ENCODE peak calls at places on chromosomes 1 and 21, in seven cellular contexts. A is fibroblast of lung, L is fibroblast of pulmonary artery, B is endothelial cell, K is lower lobe of right lung, T is foreskin fibroblast, H is body of pancreas. J is an unnamed sample.

GRCh38 chr21:28832715-28833061 is 160.0 kb downstream of the LTN1 start:
- DNase-seq in A (no peak), L (no peak), B (no peak), K (no peak), T (no peak), H (no peak), J (no peak)

GRCh38 chr1:3685229-3685628 is 32.9 kb downstream of the TP73 start:
- DNase-seq in A (no peak), L (no peak), B (no peak), K (no peak), T (no peak), H (no peak), J (no peak)

GRCh38 chr1:219090618-219091017 is 83.1 kb upstream of the LYPLAL1 start:
- DNase-seq in A (no peak), L (no peak), B (no peak), K (no peak), T (no peak), H (no peak), J (no peak)

GRCh38 chr1:18965206-18966173 is 9.0 kb upstream of the IFFO2 start:
- DNase-seq in A (peak; percentile 80), L (peak; percentile 63), B (no peak), K (no peak), T (no peak), H (no peak), J (no peak)

GRCh38 chr1:167158813-167159275 is 61.8 kb upstream of the POU2F1 start:
- DNase-seq in A (no peak), L (no peak), B (no peak), K (no peak), T (no peak), H (no peak), J (no peak)

GRCh38 chr1:227437495-227438008 is 119.3 kb upstream of the CDC42BPA start:
- DNase-seq in A (peak; percentile 57), L (peak; percentile 84), B (no peak), K (no peak), T (peak; percentile 37), H (peak; percentile 20), J (no peak)

GRCh38 chr21:27057997-27058396 is 91.1 kb upstream of the ADAMTS5 start:
- DNase-seq in A (no peak), L (no peak), B (no peak), K (no peak), T (no peak), H (no peak), J (no peak)

GRCh38 chr1:234538062-234538731 is 59.2 kb upstream of the TARBP1 start:
- DNase-seq in A (no peak), L (no peak), B (no peak), K (no peak), T (no peak), H (peak; percentile 63), J (no peak)

GRCh38 chr1:41666991-41667631 is 182.6 kb upstream of the EDN2 start:
- DNase-seq in A (peak; percentile 45), L (no peak), B (no peak), K (no peak), T (no peak), H (peak; percentile 76), J (no peak)

GRCh38 chr1:153633161-153633746 is 612 bp upstream of the CHTOP start:
- DNase-seq in A (no peak), L (no peak), B (no peak), K (peak; percentile 67), T (no peak), H (no peak), J (no peak)

GRCh38 chr1:217506878-217507277 is 124.0 kb downstream of the GPATCH2 start:
- DNase-seq in A (peak; percentile 38), L (no peak), B (no peak), K (no peak), T (peak; percentile 7), H (no peak), J (no peak)

GRCh38 chr1:119081267-119081666 is 59.2 kb downstream of the WARS2 start:
- DNase-seq in A (peak; percentile 92), L (peak; percentile 48), B (no peak), K (no peak), T (no peak), H (no peak), J (no peak)

GRCh38 chr1:200479816-200480215 is 70.0 kb upstream of the ZNF281 start:
- DNase-seq in A (no peak), L (no peak), B (no peak), K (no peak), T (no peak), H (no peak), J (no peak)

GRCh38 chr1:23722652-23723051 is 20.6 kb upstream of the ELOA start:
- DNase-seq in A (no peak), L (no peak), B (no peak), K (no peak), T (no peak), H (no peak), J (no peak)

GRCh38 chr1:244730934-244731434 is 78.1 kb downstream of the DESI2 start:
- DNase-seq in A (no peak), L (no peak), B (no peak), K (no peak), T (no peak), H (no peak), J (no peak)

GRCh38 chr1:167439301-167439988 is 78.9 kb downstream of the CD247 start:
- DNase-seq in A (peak; percentile 34), L (peak; percentile 48), B (peak; percentile 53), K (no peak), T (peak; percentile 32), H (peak; percentile 37), J (no peak)

GRCh38 chr1:221439008-221439733 is 302.7 kb downstream of the DUSP10 start:
- DNase-seq in A (peak; percentile 92), L (peak; percentile 72), B (no peak), K (no peak), T (peak; percentile 88), H (no peak), J (no peak)

GRCh38 chr1:191348328-191348727 is 809.9 kb upstream of the RGS18 start:
- DNase-seq in A (no peak), L (no peak), B (no peak), K (no peak), T (no peak), H (no peak), J (no peak)

GRCh38 chr1:232127190-232127589 is 500.6 kb downstream of the DISC1 start:
- DNase-seq in A (peak; percentile 89), L (peak; percentile 70), B (no peak), K (no peak), T (peak; percentile 80), H (no peak), J (no peak)

GRCh38 chr1:77040817-77041216 is 173.5 kb downstream of the ST6GALNAC5 start:
- DNase-seq in A (no peak), L (no peak), B (no peak), K (no peak), T (no peak), H (no peak), J (no peak)

GRCh38 chr1:183125279-183125999 is 60.6 kb upstream of the LAMC2 start:
- DNase-seq in A (no peak), L (no peak), B (no peak), K (no peak), T (no peak), H (no peak), J (no peak)

GRCh38 chr1:110477445-110477957 is 26.6 kb downstream of the PROK1 start:
- DNase-seq in A (no peak), L (no peak), B (no peak), K (no peak), T (no peak), H (peak; percentile 9), J (no peak)
- TF ChIP-seq CTCF in A (peak; percentile 20), L (peak; percentile 25), B (peak; percentile 36), K (peak; percentile 17), T (no peak), H (no peak), J (no peak)

DNA sequence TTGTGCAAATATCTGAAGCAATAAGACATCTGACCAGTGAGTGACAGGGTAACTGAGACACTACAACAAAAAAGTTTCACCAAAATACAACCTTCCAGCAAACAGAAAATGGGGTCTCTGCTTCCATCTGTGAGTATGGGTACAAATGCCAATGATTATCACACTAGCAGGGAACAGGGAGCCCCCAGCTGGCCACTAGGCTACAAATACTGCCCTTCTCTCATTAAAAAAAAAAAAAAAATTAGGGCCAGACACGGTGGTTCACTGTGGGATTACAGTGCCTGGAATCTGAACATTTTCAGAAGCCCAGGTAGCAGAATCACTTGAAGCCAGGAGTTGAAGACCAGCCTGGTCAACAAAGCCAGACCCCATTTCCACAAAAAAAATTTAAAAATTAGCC is 48.4 kb upstream of the EDARADD start:
- DNase-seq in A (no peak), L (no peak), B (peak; percentile 10), K (no peak), T (no peak), H (peak; percentile 48), J (no peak)
- TF ChIP-seq CTCF in A (peak; percentile 2), L (peak; percentile 24), B (no peak), K (no peak), T (no peak), H (peak; percentile 46), J (no peak)

GRCh38 chr1:113714606-113715269 is 44.5 kb downstream of the PHTF1 start:
- DNase-seq in A (no peak), L (no peak), B (no peak), K (no peak), T (no peak), H (peak; percentile 10), J (no peak)
- TF ChIP-seq CTCF in A (no peak), L (no peak), B (no peak), K (no peak), T (no peak), H (no peak), J (no peak)

GRCh38 chr1:92465256-92465647 is 21.5 kb downstream of the GFI1 start:
- DNase-seq in A (no peak), L (no peak), B (no peak), K (no peak), T (no peak), H (no peak), J (no peak)

GRCh38 chr1:92459871-92460320 is 26.8 kb downstream of the GFI1 start:
- DNase-seq in A (no peak), L (peak; percentile 8), B (no peak), K (no peak), T (no peak), H (peak; percentile 10), J (no peak)

GRCh38 chr1:92466702-92467101 is 20.0 kb downstream of the GFI1 start:
- DNase-seq in A (no peak), L (no peak), B (no peak), K (no peak), T (no peak), H (no peak), J (no peak)

GRCh38 chr1:92464588-92465255 is 22.0 kb downstream of the GFI1 start:
- DNase-seq in A (no peak), L (no peak), B (no peak), K (no peak), T (no peak), H (no peak), J (no peak)

DNA sequence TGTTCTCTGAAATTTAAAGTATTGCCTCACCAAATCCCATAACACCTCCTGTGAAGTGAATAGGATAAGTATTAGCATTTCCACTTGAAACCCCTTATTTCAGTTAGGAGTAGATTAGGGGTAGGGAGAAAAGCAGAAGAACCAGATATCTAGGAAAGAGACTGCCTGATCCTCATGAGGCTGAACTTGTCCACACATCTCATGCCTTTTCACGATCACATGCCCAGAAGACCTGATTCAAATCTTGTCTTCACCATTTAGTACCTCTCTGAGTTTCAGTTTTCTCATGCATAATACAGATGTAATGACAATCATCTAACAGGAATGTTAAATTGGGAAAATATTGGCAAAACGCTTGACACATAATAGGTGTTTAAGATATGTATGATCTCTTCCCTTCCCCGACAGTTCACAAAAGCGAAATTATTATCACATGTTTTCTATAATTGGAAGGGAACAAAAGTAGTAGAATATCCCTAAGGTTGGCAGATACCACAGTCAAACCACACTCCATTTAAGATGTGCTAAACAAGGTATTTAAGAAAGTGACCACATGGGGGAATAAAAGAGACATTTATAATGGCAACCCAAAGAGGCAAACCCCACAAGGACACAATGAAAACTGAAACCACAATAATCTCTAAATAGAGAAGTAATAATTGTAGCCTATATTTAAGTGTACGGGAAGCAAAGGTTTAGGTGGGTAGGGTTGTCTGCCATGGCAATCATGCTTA is 25.2 kb downstream of the GFI1 start:
- DNase-seq in A (no peak), L (no peak), B (no peak), K (no peak), T (no peak), H (no peak), J (no peak)
- TF ChIP-seq CTCF in A (no peak), L (no peak), B (no peak), K (no peak), T (no peak), H (peak; percentile 10), J (no peak)

J was measured in coronary artery.